ENCODE peak calls at places on chromosome 16, in five cellular contexts. P is H7, J is breast epithelium, Z is heart right ventricle, B is GM12878. I is an unnamed sample.

GRCh38 chr16:86555763-86556130 is 712 bp upstream of the MTHFSD start:
- DNase-seq in B (no peak), P (no peak), Z (no peak), J (no peak), I (no peak)

GRCh38 chr16:17476414-17477259 is 5.9 kb upstream of the XYLT1 start:
- DNase-seq in P (peak; percentile 63), B (no peak), J (no peak), Z (no peak), I (peak; percentile 64)

GRCh38 chr16:58656872-58657271 is 27.2 kb upstream of the CNOT1 start:
- DNase-seq in Z (no peak), J (no peak), P (peak; percentile 6), B (no peak), I (no peak)

GRCh38 chr16:57000271-57001025 is 11.1 kb downstream of the NLRC5 start:
- DNase-seq in J (no peak), B (peak; percentile 87), Z (peak; percentile 68), P (peak; percentile 18), I (peak; percentile 89)

GRCh38 chr16:11161974-11162373 is 94.0 kb downstream of the SOCS1 start:
- DNase-seq in J (no peak), Z (no peak), B (no peak), P (no peak), I (no peak)

GRCh38 chr16:56382901-56383355 is 42.4 kb downstream of the AMFR start:
- DNase-seq in Z (no peak), J (peak; percentile 39), P (no peak), B (no peak), I (no peak)

GRCh38 chr16:80583466-80583865 is 42.7 kb downstream of the DYNLRB2 start:
- DNase-seq in B (no peak), P (no peak), J (no peak), Z (no peak), I (peak; percentile 68)

GRCh38 chr16:27353853-27354252 is 40.1 kb downstream of the IL4R start:
- DNase-seq in J (no peak), B (no peak), Z (no peak), P (no peak), I (no peak)

GRCh38 chr16:87056551-87056950 is 260.6 kb downstream of the C16orf95 start:
- DNase-seq in B (no peak), Z (no peak), P (peak; percentile 65), J (no peak), I (no peak)

GRCh38 chr16:86884256-86884655 is 305.9 kb downstream of the FOXL1 start:
- DNase-seq in J (no peak), P (peak; percentile 64), B (no peak), Z (no peak), I (no peak)

GRCh38 chr16:30068750-30069574 is 3.4 kb downstream of the ALDOA start:
- DNase-seq in J (no peak), Z (no peak), B (no peak), P (no peak), I (peak; percentile 46)

GRCh38 chr16:84526794-84527485 is 22.5 kb upstream of the MEAK7 start:
- DNase-seq in P (peak; percentile 67), Z (peak; percentile 41), J (peak; percentile 52), B (no peak), I (no peak)

GRCh38 chr16:24918641-24919040 is 72.9 kb downstream of the SLC5A11 start:
- DNase-seq in P (no peak), Z (no peak), J (no peak), B (no peak), I (no peak)

GRCh38 chr16:57422026-57422944 is 17.7 kb downstream of the CCL17 start:
- DNase-seq in B (no peak), J (no peak), Z (no peak), P (peak; percentile 71), I (peak; percentile 58)

GRCh38 chr16:50298591-50299507 is 32.5 kb downstream of the ADCY7 start:
- DNase-seq in P (peak; percentile 63), J (no peak), B (no peak), Z (peak; percentile 6), I (no peak)

GRCh38 chr16:18932243-18932997 is 6.2 kb upstream of the SMG1 start:
- DNase-seq in P (no peak), Z (no peak), J (no peak), B (no peak), I (no peak)

GRCh38 chr16:3945751-3946603 is 65.5 kb upstream of the CREBBP start:
- DNase-seq in B (no peak), J (peak; percentile 76), Z (no peak), P (peak; percentile 20), I (no peak)

GRCh38 chr16:56357765-56358322 is 67.5 kb downstream of the AMFR start:
- DNase-seq in B (no peak), Z (no peak), P (peak; percentile 77), J (no peak), I (peak; percentile 28)

GRCh38 chr16:56107944-56108583 is 83.2 kb upstream of the GNAO1 start:
- DNase-seq in P (no peak), J (no peak), B (no peak), Z (no peak), I (no peak)

GRCh38 chr16:86517033-86517432 is 6.7 kb downstream of the FOXF1 start:
- DNase-seq in Z (no peak), B (no peak), J (no peak), P (no peak), I (no peak)

GRCh38 chr16:85178006-85178591 is 65.8 kb upstream of the CIBAR2 start:
- DNase-seq in J (no peak), Z (no peak), B (no peak), P (no peak), I (no peak)

GRCh38 chr16:78684655-78685400 is 585.4 kb downstream of the WWOX start:
- DNase-seq in B (no peak), J (no peak), P (no peak), Z (no peak), I (no peak)

GRCh38 chr16:77564791-77565390 is 130.1 kb upstream of the ADAMTS18 start:
- DNase-seq in P (no peak), B (no peak), J (no peak), Z (no peak), I (no peak)

GRCh38 chr16:18068477-18068876 is 268.1 kb downstream of the NPIPA8 start:
- DNase-seq in P (no peak), J (no peak), Z (no peak), B (no peak), I (no peak)

GRCh38 chr16:81469710-81470481 is 25.3 kb downstream of the CMIP start:
- DNase-seq in J (no peak), Z (peak; percentile 34), B (peak; percentile 65), P (no peak), I (peak; percentile 79)

GRCh38 chr16:88970095-88970494 is 6.9 kb downstream of the CBFA2T3 start:
- DNase-seq in Z (peak; percentile 8), B (no peak), J (no peak), P (no peak), I (no peak)

GRCh38 chr16:88972349-88972748 is 4.7 kb downstream of the CBFA2T3 start:
- DNase-seq in Z (no peak), J (no peak), P (no peak), B (no peak), I (no peak)

GRCh38 chr16:88969361-88969831 is 7.6 kb downstream of the CBFA2T3 start:
- DNase-seq in J (no peak), Z (peak; percentile 3), B (no peak), P (peak; percentile 89), I (no peak)

GRCh38 chr16:88971371-88972097 is 5.5 kb downstream of the CBFA2T3 start:
- DNase-seq in J (no peak), Z (peak; percentile 35), B (peak; percentile 81), P (no peak), I (peak; percentile 96)

GRCh38 chr16:88970539-88971065 is 6.4 kb downstream of the CBFA2T3 start:
- DNase-seq in J (no peak), Z (peak; percentile 3), P (peak; percentile 72), B (no peak), I (no peak)
- H3K4me3 ChIP-seq in J (no peak overlapping the region), Z (no peak overlapping the region), P (no peak overlapping the region), B (peak overlapping the region; percentile 59), I (no peak overlapping the region)

GRCh38 chr16:1159973-1160772 is 7.3 kb downstream of the CACNA1H start:
- DNase-seq in P (peak; percentile 70), J (peak; percentile 24), B (no peak), Z (peak; percentile 77), I (no peak)

GRCh38 chr16:1162701-1163566 is 10.0 kb downstream of the CACNA1H start:
- DNase-seq in J (no peak), B (no peak), P (peak; percentile 72), Z (no peak), I (no peak)

GRCh38 chr16:1159325-1159972 is 6.5 kb downstream of the CACNA1H start:
- DNase-seq in B (no peak), J (no peak), P (peak; percentile 68), Z (no peak), I (no peak)

GRCh38 chr16:1158456-1159324 is 5.8 kb downstream of the CACNA1H start:
- DNase-seq in P (peak; percentile 72), Z (peak; percentile 84), B (no peak), J (no peak), I (no peak)

DNA sequence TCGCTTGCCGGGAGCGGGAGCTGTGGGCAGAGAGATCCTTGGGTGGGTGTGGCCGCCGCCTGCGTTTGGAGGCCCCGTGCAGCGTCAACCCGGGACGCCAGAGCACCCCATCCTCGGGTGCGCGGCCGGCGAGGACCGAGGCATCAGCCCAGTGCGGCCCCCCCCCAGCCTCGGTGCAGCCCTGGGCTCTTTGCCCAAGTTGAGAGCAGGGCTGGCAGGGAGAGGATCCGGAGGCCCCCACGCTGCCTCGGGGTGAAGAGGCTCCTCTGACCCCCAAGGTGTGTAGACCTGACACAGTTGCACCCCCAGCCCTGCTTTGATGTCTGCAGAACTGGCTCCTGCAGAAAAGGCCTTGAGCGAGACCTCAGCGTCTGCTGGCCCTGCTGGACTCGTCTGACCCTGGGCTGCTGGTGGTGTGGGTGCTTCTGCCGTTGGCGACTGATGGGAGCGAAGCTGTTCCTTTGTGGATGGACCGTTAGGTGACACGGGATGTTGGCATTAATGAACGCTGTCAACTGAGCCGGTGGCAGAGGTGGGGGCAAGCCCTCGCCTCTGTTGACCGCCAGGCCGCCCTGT is 8.0 kb downstream of the CACNA1H start:
- DNase-seq in P (peak; percentile 62), B (no peak), J (no peak), Z (no peak), I (no peak)
- H3K4me3 ChIP-seq in P (no peak overlapping the region), B (no peak overlapping the region), J (peak overlapping the region; percentile 53), Z (no peak overlapping the region), I (no peak overlapping the region)

GRCh38 chr16:6695666-6696065 is 637.0 kb upstream of the RBFOX1 start:
- DNase-seq in Z (no peak), J (no peak), B (no peak), P (no peak), I (no peak)
- H3K4me3 ChIP-seq in Z (no peak overlapping the region), J (no peak overlapping the region), B (no peak overlapping the region), P (no peak overlapping the region), I (no peak overlapping the region)

DNA sequence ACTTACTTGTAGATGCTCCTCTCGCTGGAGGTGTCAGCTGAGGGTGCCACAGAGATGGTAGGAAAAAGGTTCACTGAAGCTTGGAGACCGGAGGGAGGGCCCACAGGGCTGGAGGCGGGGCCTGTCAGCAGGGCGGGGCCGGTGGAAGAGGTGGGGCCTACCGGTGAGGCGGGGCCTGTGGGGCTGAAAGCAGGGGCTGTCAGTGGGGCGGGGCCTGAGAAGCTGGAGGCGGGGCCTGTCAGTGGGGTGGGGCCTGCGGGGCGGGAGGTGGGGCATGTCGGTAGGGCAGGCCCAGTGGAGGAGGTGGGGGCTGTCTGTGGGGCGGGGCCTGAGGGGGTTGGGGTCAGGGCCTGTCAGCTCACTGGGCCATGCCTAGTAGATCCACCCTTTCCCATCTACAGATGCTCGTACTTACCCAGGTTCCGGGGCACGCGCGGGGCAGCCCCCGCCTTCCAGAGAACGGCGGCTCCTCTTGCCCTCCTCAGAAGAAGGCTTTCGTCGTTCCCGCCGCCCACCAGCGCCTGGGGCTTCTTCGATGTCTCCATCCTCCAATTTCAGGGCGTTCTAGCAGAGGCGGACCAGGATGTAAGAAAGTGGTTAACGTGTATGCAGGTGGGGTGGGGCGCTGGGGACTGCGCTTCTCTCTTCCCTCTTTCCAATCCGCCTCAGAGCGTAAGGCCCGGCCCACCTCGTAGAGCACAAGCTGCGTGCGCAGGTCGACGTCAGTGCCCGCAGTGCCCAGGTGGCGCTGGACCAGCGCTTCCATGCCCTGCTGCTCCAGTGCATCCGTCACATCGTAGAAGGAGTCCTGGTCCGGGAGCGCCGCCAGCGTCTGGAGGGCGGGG is 9.8 kb downstream of the TMEM208 start:
- DNase-seq in J (no peak), P (peak; percentile 100), B (no peak), Z (peak; percentile 46), I (peak; percentile 81)
- H3K4me3 ChIP-seq in J (no peak overlapping the region), P (no peak overlapping the region), B (no peak overlapping the region), Z (no peak overlapping the region), I (no peak overlapping the region)